ENCODE peak calls at places on chromosomes 4 and X, in ten cellular contexts. Z is type B pancreatic cell; N is A172; D is activated T-cell treated with anti-CD3 and anti-CD28 coated beads, Interleukin-2, amount 50 U/mL, for 24 hours; W is pancreas; V is Panc1; R is NCI-H774; C is H9; X is AML-193; F is dorsolateral prefrontal cortex. A is an unnamed sample.

GRCh38 chr4:2438822-2439718 is 20.3 kb downstream of the CFAP99 start:
- DNase-seq in Z (no peak), N (no peak), D (no peak), W (no peak), V (no peak), R (no peak), C (no peak), X (no peak), F (no peak), A (no peak)

GRCh38 chr4:74181225-74181624 is 23.3 kb downstream of the MTHFD2L start:
- DNase-seq in Z (no peak), N (no peak), D (no peak), W (no peak), V (no peak), R (no peak), C (no peak), X (no peak), F (no peak), A (no peak)

GRCh38 chr4:76611611-76612010 is 176.6 kb downstream of the SHROOM3 start:
- DNase-seq in Z (no peak), N (no peak), D (no peak), W (peak), V (no peak), R (no peak), C (no peak), X (no peak), F (no peak), A (no peak)

GRCh38 chr4:4416981-4417380 is 30.1 kb downstream of the NSG1 start:
- DNase-seq in Z (no peak), N (no peak), D (no peak), W (no peak), V (no peak), R (no peak), C (peak), X (no peak), F (no peak), A (no peak)

GRCh38 chrX:77453190-77453589 is 6.0 kb downstream of the FGF16 start:
- DNase-seq in Z (no peak), N (no peak), D (no peak), W (no peak), V (no peak), R (no peak), C (no peak), X (no peak), F (no peak), A (no peak)

GRCh38 chrX:45598841-45599240 is 398.2 kb upstream of the DIPK2B start:
- DNase-seq in Z (no peak), N (no peak), D (no peak), W (no peak), V (no peak), R (no peak), C (no peak), X (no peak), F (no peak), A (no peak)

GRCh38 chr4:6388713-6389112 is 83.7 kb downstream of the PPP2R2C start:
- DNase-seq in Z (no peak), N (no peak), D (no peak), W (no peak), V (no peak), R (no peak), C (no peak), X (no peak), F (no peak), A (no peak)

GRCh38 chr4:8907596-8908205 is 36.1 kb upstream of the HMX1 start:
- DNase-seq in Z (peak), N (no peak), D (peak), W (no peak), V (no peak), R (no peak), C (peak), X (no peak), F (peak), A (no peak)

GRCh38 chr4:71732066-71732465 is 51.8 kb downstream of the GC start:
- DNase-seq in Z (no peak), N (no peak), D (no peak), W (no peak), V (no peak), R (no peak), C (no peak), X (no peak), F (no peak), A (no peak)

GRCh38 chr4:153530284-153530995 is 64.3 kb downstream of the TMEM131L start:
- DNase-seq in Z (no peak), N (no peak), D (peak), W (no peak), V (no peak), R (no peak), C (no peak), X (no peak), F (no peak), A (no peak)

GRCh38 chrX:68853665-68854251 is 24.9 kb downstream of the EFNB1 start:
- DNase-seq in Z (no peak), N (no peak), D (no peak), W (no peak), V (no peak), R (no peak), C (peak), X (no peak), F (no peak), A (no peak)

GRCh38 chrX:154750301-154751120 is at the start of gene GAB3:
- DNase-seq in Z (no peak), N (no peak), D (peak), W (no peak), V (no peak), R (peak), C (no peak), X (no peak), F (no peak), A (peak)

GRCh38 chr4:123588631-123589223 is 192.1 kb downstream of the SPRY1 start:
- DNase-seq in Z (no peak), N (peak), D (no peak), W (no peak), V (no peak), R (no peak), C (no peak), X (no peak), F (no peak), A (peak)

GRCh38 chr4:125321709-125322362 is 7.1 kb downstream of the FAT4 start:
- DNase-seq in Z (no peak), N (peak), D (no peak), W (no peak), V (no peak), R (no peak), C (no peak), X (no peak), F (no peak), A (no peak)

GRCh38 chr4:15656038-15656470 is 897 bp upstream of the FBXL5 start:
- DNase-seq in Z (no peak), N (no peak), D (no peak), W (peak), V (no peak), R (peak), C (peak), X (no peak), F (no peak), A (peak)

GRCh38 chr4:82450966-82451755 is 20.8 kb downstream of the ENOPH1 start:
- DNase-seq in Z (no peak), N (no peak), D (no peak), W (no peak), V (no peak), R (no peak), C (no peak), X (no peak), F (no peak), A (no peak)

GRCh38 chr4:183541081-183542045 is 36.5 kb downstream of the ING2 start:
- DNase-seq in Z (no peak), N (no peak), D (no peak), W (peak), V (no peak), R (no peak), C (peak), X (no peak), F (no peak), A (no peak)